ENCODE peak calls at places on chromosomes 2 and 18, in ten cellular contexts. J is activated T-cell treated with anti-CD3 and anti-CD28 coated beads, Interleukin-2, amount 50 U/mL, for 72 hours; V is BJ; G is GM13977; C is NCI-H2081; Q is frontal cortex; I is GM12865; B is EH; H is foreskin fibroblast; T is activated gamma-delta T cell treated with Interleukin-2 at 50 U/mL for 16 hours. E is an unnamed sample.
A peak's percentile ranks its signal among the peaks of the same experiment; 100 is the strongest.

GRCh38 chr2:241922396-241922795 is 52.9 kb downstream of the RTP5 start:
- DNase-seq in J (no peak), G (no peak), T (no peak), I (no peak), B (no peak), C (no peak), V (no peak), Q (no peak), H (no peak), E (no peak)

GRCh38 chr2:37782721-37783438 is 111.4 kb upstream of the CDC42EP3 start:
- DNase-seq in V (no peak), T (no peak), C (peak; percentile 85), Q (no peak), I (no peak), J (no peak), G (no peak), B (peak; percentile 90), H (no peak), E (no peak)

GRCh38 chr18:28068208-28068607 is 108.7 kb downstream of the CDH2 start:
- DNase-seq in C (no peak), H (no peak), Q (no peak), I (no peak), G (no peak), T (no peak), J (no peak), B (no peak), V (no peak), E (no peak)

GRCh38 chr2:171813126-171813525 is 80.9 kb downstream of the SLC25A12 start:
- DNase-seq in G (no peak), I (no peak), Q (no peak), T (no peak), J (no peak), V (no peak), H (no peak), C (no peak), B (no peak), E (no peak)

GRCh38 chr2:25332571-25332970 is 9.2 kb downstream of the DNMT3A start:
- DNase-seq in T (no peak), Q (peak; percentile 60), C (peak; percentile 34), I (no peak), G (no peak), V (no peak), B (no peak), J (no peak), H (no peak), E (no peak)

GRCh38 chr2:241081643-241082337 is 20.3 kb downstream of the MTERF4 start:
- DNase-seq in G (no peak), C (no peak), I (no peak), B (no peak), Q (no peak), J (no peak), V (no peak), T (no peak), H (no peak), E (no peak)

GRCh38 chr18:14747513-14748474 is at the start of gene ANKRD30B:
- DNase-seq in J (no peak), Q (peak; percentile 3), T (no peak), I (no peak), H (no peak), V (no peak), B (no peak), G (no peak), C (no peak), E (no peak)

GRCh38 chr18:70490008-70490933 is 201.4 kb downstream of the SOCS6 start:
- DNase-seq in I (peak; percentile 54), G (peak; percentile 21), Q (no peak), B (peak; percentile 68), T (peak; percentile 21), H (peak; percentile 30), J (peak; percentile 17), V (no peak), C (peak; percentile 77), E (peak; percentile 32)

GRCh38 chr2:29317077-29317517 is 201.9 kb downstream of the CLIP4 start:
- DNase-seq in H (peak; percentile 7), B (peak; percentile 9), T (no peak), V (no peak), G (peak; percentile 19), J (no peak), I (peak; percentile 87), Q (no peak), C (no peak), E (no peak)

GRCh38 chr2:212797484-212798205 is 259.0 kb upstream of the ERBB4 start:
- DNase-seq in T (no peak), I (no peak), B (peak; percentile 73), V (no peak), G (no peak), J (peak; percentile 10), Q (no peak), H (no peak), C (no peak), E (no peak)

GRCh38 chr2:82487354-82487753 is 1971.7 kb downstream of the SUCLG1 start:
- DNase-seq in Q (no peak), H (no peak), I (no peak), T (no peak), C (no peak), V (no peak), G (no peak), J (no peak), B (no peak), E (no peak)

GRCh38 chr2:83282851-83283250 is 1176.2 kb downstream of the SUCLG1 start:
- DNase-seq in Q (no peak), C (no peak), H (no peak), T (no peak), I (no peak), V (no peak), B (no peak), G (no peak), J (no peak), E (no peak)